ENCODE peak calls at places on chromosomes 2 and 18, in eight cellular contexts. V, E, A, X, F, H, I and Z are unnamed samples.

GRCh38 chr2:18763338-18763737 is 174.0 kb upstream of the NT5C1B start:
- DNase-seq in V (no peak), E (no peak), A (no peak), X (peak), F (no peak), H (no peak), I (no peak), Z (no peak)

GRCh38 chr18:51897884-51898283 is 442.1 kb upstream of the DCC start:
- DNase-seq in V (no peak), E (no peak), A (no peak), X (no peak), F (no peak), H (no peak), I (no peak), Z (no peak)

GRCh38 chr2:42100696-42101585 is 53.1 kb downstream of the PKDCC start:
- DNase-seq in V (peak), E (peak), A (peak), X (peak), F (no peak), H (peak), I (peak), Z (no peak)

GRCh38 chr2:217990389-217990788 is 12.4 kb downstream of the TNS1 start:
- DNase-seq in V (no peak), E (peak), A (no peak), X (no peak), F (no peak), H (no peak), I (no peak), Z (no peak)

GRCh38 chr18:22705328-22705727 is 227.8 kb upstream of the RBBP8 start:
- DNase-seq in V (no peak), E (no peak), A (no peak), X (peak), F (no peak), H (no peak), I (no peak), Z (peak)

GRCh38 chr2:37506407-37507068 is 162.1 kb downstream of the QPCT start:
- DNase-seq in V (no peak), E (no peak), A (no peak), X (no peak), F (no peak), H (no peak), I (peak), Z (no peak)

GRCh38 chr2:174153757-174154680 is 94.3 kb downstream of the OLA1 start:
- DNase-seq in V (no peak), E (no peak), A (no peak), X (peak), F (no peak), H (no peak), I (peak), Z (no peak)

GRCh38 chr2:6471419-6471818 is 394.3 kb downstream of the CMPK2 start:
- DNase-seq in V (no peak), E (no peak), A (no peak), X (no peak), F (no peak), H (no peak), I (no peak), Z (no peak)

GRCh38 chr2:65204461-65205230 is 23.0 kb upstream of the ACTR2 start:
- DNase-seq in V (peak), E (no peak), A (no peak), X (no peak), F (no peak), H (no peak), I (no peak), Z (no peak)

GRCh38 chr18:77061946-77062517 is 70.6 kb downstream of the MBP start:
- DNase-seq in V (no peak), E (no peak), A (no peak), X (peak), F (no peak), H (no peak), I (no peak), Z (no peak)

GRCh38 chr2:142170847-142171246 is 40.0 kb upstream of the LRP1B start:
- DNase-seq in V (no peak), E (no peak), A (no peak), X (no peak), F (no peak), H (no peak), I (no peak), Z (no peak)

GRCh38 chr2:142165790-142166189 is 35.0 kb upstream of the LRP1B start:
- DNase-seq in V (no peak), E (no peak), A (no peak), X (peak), F (peak), H (no peak), I (peak), Z (no peak)
- TF ChIP-seq CTCF in V (no peak), E (no peak), A (no peak), X (peak), F (peak), H (no peak), I (peak), Z (peak)

GRCh38 chr2:172734711-172735645 is 667 bp upstream of the RAPGEF4 start:
- DNase-seq in V (no peak), E (no peak), A (no peak), X (no peak), F (no peak), H (no peak), I (no peak), Z (no peak)
- H3K4me3 ChIP-seq in V (peak), E (peak), A (peak), X (peak), F (no peak), H (peak), I (peak), Z (peak)

DNA sequence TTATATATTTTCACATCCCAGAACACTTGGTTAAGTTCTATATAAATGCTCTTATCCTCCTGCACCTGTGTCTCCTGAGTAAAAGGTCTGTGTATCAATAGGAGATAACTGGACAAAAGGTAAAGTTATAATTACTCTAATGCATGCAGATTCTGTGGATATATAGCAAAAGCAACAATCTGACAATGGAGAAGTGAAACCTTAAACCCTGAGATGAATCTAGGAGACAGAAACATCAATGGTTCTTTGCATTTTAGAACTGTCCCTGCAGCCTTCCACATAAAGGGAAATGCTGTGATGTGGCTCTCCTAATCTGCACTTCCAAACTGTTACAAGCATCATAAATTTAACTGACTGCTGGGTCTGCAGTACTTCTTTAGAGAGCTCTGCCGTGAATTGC is 42.9 kb upstream of the FSIP2 start:
- DNase-seq in V (no peak), E (no peak), A (no peak), X (no peak), F (no peak), H (no peak), I (no peak), Z (no peak)
- TF ChIP-seq CTCF in V (no peak), E (no peak), A (no peak), X (no peak), F (no peak), H (no peak), I (no peak), Z (no peak)

GRCh38 chr2:100821255-100821912 is 1.4 kb downstream of the NPAS2 start:
- DNase-seq in V (no peak), E (no peak), A (no peak), X (no peak), F (no peak), H (no peak), I (no peak), Z (no peak)
- H3K4me3 ChIP-seq in V (peak), E (peak), A (peak), X (peak), F (no peak), H (peak), I (peak), Z (peak)

DNA sequence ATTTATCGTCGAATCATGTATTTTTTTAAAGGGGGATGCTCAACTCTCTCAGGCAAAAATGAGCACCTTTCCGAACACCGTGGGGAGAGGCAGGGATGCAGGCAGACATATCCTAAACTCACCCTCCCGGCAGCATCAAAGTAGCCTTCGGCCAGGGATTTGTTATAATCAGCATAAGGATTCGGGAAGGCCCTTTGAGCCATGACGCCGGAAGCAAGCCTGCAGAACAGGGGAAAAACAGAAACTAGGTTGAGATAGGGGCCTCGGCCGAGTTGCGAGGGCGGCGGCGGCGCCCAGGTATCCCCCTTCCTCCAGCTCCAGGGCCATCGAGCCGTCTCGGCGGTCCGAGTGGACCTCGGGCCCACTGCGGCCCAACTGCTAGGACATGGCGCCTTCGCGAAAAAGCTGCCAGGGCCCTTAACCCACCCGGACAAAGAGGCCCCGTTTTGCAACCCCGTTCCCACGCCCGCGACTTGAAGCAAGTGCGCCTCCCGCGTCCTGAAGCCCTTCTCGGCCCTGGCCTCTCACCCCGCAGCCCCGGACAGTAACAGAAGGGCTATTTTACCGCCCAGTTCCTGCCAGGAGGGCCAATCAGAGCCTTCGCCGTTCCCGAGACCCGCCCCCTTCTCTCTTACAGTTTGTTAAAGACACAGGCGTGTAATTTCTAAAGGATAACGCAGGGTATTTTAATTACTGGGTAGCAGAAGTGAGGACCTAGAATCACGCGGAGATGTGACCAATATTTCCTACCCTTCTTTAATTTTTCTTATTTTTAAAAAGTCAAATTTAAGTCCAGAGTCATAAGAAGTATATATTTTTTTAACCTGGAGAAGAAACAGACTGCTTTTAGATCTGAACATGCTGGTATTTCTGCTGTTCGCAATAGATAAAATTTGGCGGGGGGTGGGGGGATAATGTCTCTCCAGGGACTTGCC is at the start of gene LANCL1:
- DNase-seq in V (peak), E (peak), A (peak), X (peak), F (peak), H (peak), I (peak), Z (peak)
- TF ChIP-seq CTCF in V (no peak), E (no peak), A (no peak), X (no peak), F (no peak), H (no peak), I (no peak), Z (no peak)

GRCh38 chr2:144598906-144599305 is 79.0 kb upstream of the ZEB2 start:
- DNase-seq in V (no peak), E (no peak), A (no peak), X (no peak), F (no peak), H (no peak), I (no peak), Z (no peak)

GRCh38 chr2:144595686-144596073 is 75.8 kb upstream of the ZEB2 start:
- DNase-seq in V (no peak), E (no peak), A (no peak), X (no peak), F (no peak), H (no peak), I (no peak), Z (no peak)

GRCh38 chr2:144597894-144598593 is 78.1 kb upstream of the ZEB2 start:
- DNase-seq in V (no peak), E (no peak), A (no peak), X (no peak), F (no peak), H (no peak), I (no peak), Z (no peak)

GRCh38 chr2:144595279-144595678 is 75.4 kb upstream of the ZEB2 start:
- DNase-seq in V (no peak), E (no peak), A (no peak), X (no peak), F (no peak), H (no peak), I (no peak), Z (no peak)

GRCh38 chr2:144596074-144596871 is 76.4 kb upstream of the ZEB2 start:
- DNase-seq in V (no peak), E (no peak), A (no peak), X (peak), F (no peak), H (no peak), I (peak), Z (no peak)
- H3K4me3 ChIP-seq in V (no peak), E (no peak), A (no peak), X (peak), F (no peak), H (no peak), I (peak), Z (no peak)

GRCh38 chr2:172471168-172471567 is 43.8 kb downstream of the ITGA6 start:
- DNase-seq in V (no peak), E (no peak), A (no peak), X (no peak), F (no peak), H (no peak), I (no peak), Z (no peak)

GRCh38 chr2:172465417-172466334 is 38.3 kb downstream of the ITGA6 start:
- DNase-seq in V (peak), E (peak), A (no peak), X (peak), F (peak), H (peak), I (peak), Z (peak)

GRCh38 chr2:172462393-172463381 is 35.3 kb downstream of the ITGA6 start:
- DNase-seq in V (no peak), E (no peak), A (no peak), X (no peak), F (no peak), H (no peak), I (no peak), Z (no peak)

GRCh38 chr2:172464340-172465129 is 37.1 kb downstream of the ITGA6 start:
- DNase-seq in V (no peak), E (no peak), A (no peak), X (no peak), F (no peak), H (no peak), I (no peak), Z (no peak)

DNA sequence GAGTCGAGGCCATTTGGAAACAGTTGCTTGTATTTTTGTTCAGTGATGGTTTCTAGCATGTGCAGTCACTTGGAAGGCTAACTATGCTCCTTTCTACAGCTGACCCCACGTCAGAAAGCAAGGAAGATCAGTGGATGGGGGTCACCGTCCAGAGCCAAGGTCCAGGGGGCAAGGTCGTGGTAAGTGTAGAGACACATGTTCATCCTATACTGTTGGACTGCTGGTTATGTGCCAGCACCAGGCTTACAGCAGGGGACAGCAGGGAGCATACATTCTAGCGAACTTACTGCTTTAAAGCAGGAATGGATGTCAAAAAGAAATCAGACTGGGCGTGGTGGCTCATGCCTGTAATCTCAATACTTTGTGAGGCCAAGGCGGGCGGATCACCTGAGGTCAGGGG is 40.0 kb downstream of the ITGA6 start:
- DNase-seq in V (no peak), E (no peak), A (no peak), X (peak), F (no peak), H (no peak), I (no peak), Z (no peak)
- TF ChIP-seq CTCF in V (no peak), E (no peak), A (no peak), X (peak), F (peak), H (no peak), I (no peak), Z (no peak)